ENCODE peak calls at places on chromosomes 7 and 10, in ten cellular contexts. H, U, M, J, N, B, I, X, W and G are unnamed samples. For H3K4me1 and H3K9me3, the result is how much of the 10 kb centered on the place peaks cover.

GRCh38 chr7:154178890-154179289 is 126.7 kb downstream of the DPP6 start:
- DNase-seq in X (no peak), I (no peak), J (no peak), W (no peak), B (peak), H (no peak), U (no peak), M (no peak), N (no peak), G (no peak)

GRCh38 chr10:24872049-24872789 is 80.2 kb downstream of the PRTFDC1 start:
- DNase-seq in U (no peak), J (no peak), M (no peak), X (no peak), I (no peak), B (no peak), H (no peak), N (no peak), W (no peak), G (no peak)

GRCh38 chr10:16756561-16757221 is 60.5 kb downstream of the RSU1 start:
- DNase-seq in I (no peak), U (no peak), M (no peak), B (no peak), W (no peak), N (no peak), H (no peak), X (no peak), J (no peak), G (no peak)

GRCh38 chr7:2010551-2011265 is 222.0 kb downstream of the MAD1L1 start:
- DNase-seq in W (no peak), H (no peak), X (no peak), B (no peak), I (no peak), M (peak), N (no peak), J (peak), U (no peak), G (peak)

GRCh38 chr7:25664593-25664992 is 436.3 kb upstream of the NPVF start:
- DNase-seq in J (no peak), N (no peak), X (no peak), M (no peak), B (no peak), U (no peak), H (no peak), W (no peak), I (no peak), G (no peak)

GRCh38 chr7:107232568-107233090 is 63.8 kb downstream of the HBP1 start:
- DNase-seq in M (no peak), B (no peak), X (no peak), I (no peak), N (no peak), U (no peak), W (no peak), J (no peak), H (no peak), G (no peak)

GRCh38 chr7:136179829-136180721 is 202.9 kb upstream of the MTPN start:
- DNase-seq in H (no peak), J (no peak), N (no peak), M (no peak), W (no peak), I (no peak), X (no peak), B (no peak), U (no peak), G (no peak)

GRCh38 chr10:103842605-103843004 is 12.8 kb downstream of the SH3PXD2A start:
- DNase-seq in H (no peak), M (no peak), U (peak), I (no peak), W (no peak), X (no peak), J (no peak), B (no peak), N (no peak), G (no peak)

GRCh38 chr10:35271086-35271834 is 65.0 kb upstream of the CCNY start:
- DNase-seq in J (no peak), X (no peak), B (no peak), W (no peak), H (no peak), M (no peak), N (no peak), U (no peak), I (no peak), G (no peak)

GRCh38 chr7:31948041-31948440 is 122.2 kb downstream of the PDE1C start:
- DNase-seq in X (no peak), H (no peak), I (no peak), J (no peak), W (no peak), B (peak), M (no peak), U (no peak), N (no peak), G (no peak)

GRCh38 chr7:85974176-85974575 is 669.5 kb upstream of the GRM3 start:
- DNase-seq in N (no peak), I (no peak), B (no peak), M (no peak), X (no peak), H (no peak), W (no peak), U (no peak), J (no peak), G (no peak)

GRCh38 chr10:60722623-60723022 is 55.7 kb upstream of the CDK1 start:
- DNase-seq in W (no peak), U (no peak), X (no peak), J (no peak), I (no peak), H (no peak), M (no peak), B (no peak), N (no peak), G (no peak)

DNA sequence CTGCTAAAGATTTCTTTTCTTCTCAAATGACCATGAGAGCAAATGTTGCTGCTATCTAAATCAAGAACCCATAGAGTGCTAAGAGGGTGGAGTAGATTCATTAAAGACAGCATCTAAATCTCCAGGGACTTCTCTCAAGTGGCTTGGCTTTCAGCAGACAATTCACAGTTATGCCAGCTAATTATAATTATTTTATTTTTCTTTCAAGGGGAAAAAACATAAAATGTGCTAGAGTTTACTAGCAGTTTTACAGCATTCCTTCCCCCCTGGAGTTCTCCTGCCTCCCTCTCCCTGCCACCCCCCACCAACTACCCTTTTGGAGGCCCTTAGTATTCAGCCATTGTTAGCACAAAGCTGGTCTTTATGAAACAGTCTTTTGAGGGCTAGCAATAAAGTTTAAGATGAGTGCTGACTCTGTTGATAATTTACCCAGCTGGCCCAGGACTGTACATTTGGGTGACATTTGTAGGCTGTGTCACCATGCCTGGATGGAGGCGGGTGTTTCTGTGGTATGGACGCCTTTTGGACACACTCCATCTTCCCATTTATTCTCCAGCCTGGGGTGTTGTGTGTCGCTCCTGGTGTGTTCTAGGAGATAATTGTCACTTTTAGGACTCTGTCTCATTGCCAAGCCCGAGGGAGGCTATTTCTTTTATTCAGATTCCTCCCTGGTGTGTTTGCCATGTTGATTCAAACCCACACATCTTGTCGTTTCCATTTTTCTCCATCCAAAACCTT is 160.2 kb downstream of the CREB5 start:
- DNase-seq in N (no peak), H (no peak), X (no peak), U (peak), J (no peak), I (no peak), M (no peak), W (no peak), B (no peak), G (no peak)
- H3K4me1 ChIP-seq in N (under half), H (under half), X (under half), U (under half), J (under half), I (under half), M (under half), W (under half), B (under half), G (under half)

GRCh38 chr7:50505553-50505952 is 55.4 kb upstream of the FIGNL1 start:
- DNase-seq in M (no peak), B (no peak), X (no peak), J (no peak), I (no peak), N (no peak), H (no peak), W (no peak), U (no peak), G (no peak)
- H3K9me3 ChIP-seq in M (under half), B (under half), X (under half), J (under half), I (under half), N (under half), H (under half), W (under half), U (under half), G (under half)

GRCh38 chr7:73342645-73343044 is 14.7 kb downstream of the FKBP6 start:
- DNase-seq in J (no peak), I (peak), U (no peak), N (no peak), B (peak), H (no peak), M (no peak), W (no peak), X (peak), G (no peak)
- TF ChIP-seq CTCF in J (no peak), I (peak), U (no peak), N (peak), B (peak), H (peak), M (peak), W (no peak), X (peak), G (peak)

GRCh38 chr7:137984181-137985041 is 17.5 kb downstream of the CREB3L2 start:
- DNase-seq in M (no peak), H (no peak), U (no peak), N (no peak), W (no peak), J (no peak), I (no peak), X (no peak), B (no peak), G (no peak)

GRCh38 chr7:137987011-137987334 is 14.9 kb downstream of the CREB3L2 start:
- DNase-seq in B (no peak), W (no peak), H (no peak), X (no peak), U (no peak), J (no peak), N (no peak), I (no peak), M (no peak), G (no peak)

GRCh38 chr7:137986252-137987010 is 15.5 kb downstream of the CREB3L2 start:
- DNase-seq in M (no peak), J (peak), N (peak), U (no peak), I (no peak), B (peak), W (no peak), X (peak), H (no peak), G (peak)

GRCh38 chr7:137985253-137985896 is 16.5 kb downstream of the CREB3L2 start:
- DNase-seq in I (no peak), N (no peak), B (no peak), H (no peak), J (no peak), X (no peak), W (no peak), M (no peak), U (no peak), G (no peak)

GRCh38 chr7:137985897-137986251 is 16.0 kb downstream of the CREB3L2 start:
- DNase-seq in W (no peak), B (no peak), J (no peak), M (no peak), X (no peak), I (no peak), U (no peak), N (no peak), H (no peak), G (no peak)
- H3K4me1 ChIP-seq in W (half or more), B (half or more), J (under half), M (half or more), X (half or more), I (under half), U (under half), N (half or more), H (under half), G (half or more)

DNA sequence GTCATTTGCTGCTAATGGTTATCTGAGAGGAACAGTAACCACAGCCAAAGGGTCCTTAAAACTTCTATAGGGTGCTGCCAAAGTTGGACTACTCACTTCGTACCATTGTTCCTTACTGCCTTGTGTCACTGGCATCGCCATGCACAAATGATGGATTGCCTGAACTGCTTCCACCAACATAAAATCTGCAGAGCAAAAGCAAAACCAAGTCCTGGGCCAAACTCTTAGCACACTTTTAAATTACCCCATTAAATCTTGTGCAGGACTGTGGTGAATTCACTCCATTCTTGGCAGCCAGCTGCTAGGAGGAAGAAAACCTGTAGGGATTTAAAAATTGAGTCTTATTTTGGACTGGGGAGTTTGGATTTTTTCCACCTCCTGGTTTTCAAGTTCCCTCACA is 646.9 kb downstream of the SORCS3 start:
- DNase-seq in J (no peak), W (no peak), I (no peak), M (no peak), U (no peak), X (no peak), B (no peak), N (no peak), H (no peak), G (no peak)
- H3K9me3 ChIP-seq in J (under half), W (under half), I (under half), M (under half), U (under half), X (under half), B (under half), N (under half), H (under half), G (under half)

GRCh38 chr10:113213041-113213440 is 263.0 kb downstream of the TCF7L2 start:
- DNase-seq in U (no peak), J (no peak), N (no peak), I (no peak), B (no peak), X (no peak), H (no peak), W (no peak), M (no peak), G (no peak)

GRCh38 chr10:113219446-113219845 is 269.4 kb downstream of the TCF7L2 start:
- DNase-seq in B (no peak), U (no peak), M (no peak), J (no peak), I (peak), X (no peak), N (no peak), H (no peak), W (no peak), G (no peak)

GRCh38 chr10:113216068-113216467 is 266.0 kb downstream of the TCF7L2 start:
- DNase-seq in X (no peak), W (no peak), H (no peak), I (no peak), J (no peak), U (no peak), N (no peak), M (no peak), B (no peak), G (no peak)

GRCh38 chr10:113214331-113214730 is 264.3 kb downstream of the TCF7L2 start:
- DNase-seq in M (no peak), I (no peak), N (no peak), X (no peak), W (no peak), J (no peak), B (no peak), U (no peak), H (no peak), G (no peak)
- TF ChIP-seq CTCF in M (no peak), I (peak), N (no peak), X (no peak), W (no peak), J (no peak), B (no peak), U (no peak), H (no peak), G (no peak)

GRCh38 chr10:110337401-110337800 is 32.7 kb upstream of the SMNDC1 start:
- DNase-seq in X (no peak), M (no peak), B (no peak), W (no peak), H (no peak), I (no peak), N (no peak), U (no peak), J (no peak), G (no peak)
- H3K4me1 ChIP-seq in X (under half), M (under half), B (under half), W (under half), H (under half), I (under half), N (under half), U (under half), J (under half), G (under half)

GRCh38 chr7:55382251-55382650 is 17.1 kb downstream of the LANCL2 start:
- DNase-seq in M (no peak), H (no peak), B (no peak), J (no peak), U (no peak), W (no peak), I (no peak), N (no peak), X (no peak), G (no peak)

GRCh38 chr7:55386541-55386940 is 21.4 kb downstream of the LANCL2 start:
- DNase-seq in U (no peak), X (no peak), B (no peak), H (no peak), N (no peak), M (no peak), I (no peak), W (no peak), J (no peak), G (no peak)

GRCh38 chr7:55381696-55382095 is 16.6 kb downstream of the LANCL2 start:
- DNase-seq in J (no peak), W (no peak), H (no peak), M (no peak), N (no peak), U (no peak), X (no peak), I (no peak), B (no peak), G (no peak)

DNA sequence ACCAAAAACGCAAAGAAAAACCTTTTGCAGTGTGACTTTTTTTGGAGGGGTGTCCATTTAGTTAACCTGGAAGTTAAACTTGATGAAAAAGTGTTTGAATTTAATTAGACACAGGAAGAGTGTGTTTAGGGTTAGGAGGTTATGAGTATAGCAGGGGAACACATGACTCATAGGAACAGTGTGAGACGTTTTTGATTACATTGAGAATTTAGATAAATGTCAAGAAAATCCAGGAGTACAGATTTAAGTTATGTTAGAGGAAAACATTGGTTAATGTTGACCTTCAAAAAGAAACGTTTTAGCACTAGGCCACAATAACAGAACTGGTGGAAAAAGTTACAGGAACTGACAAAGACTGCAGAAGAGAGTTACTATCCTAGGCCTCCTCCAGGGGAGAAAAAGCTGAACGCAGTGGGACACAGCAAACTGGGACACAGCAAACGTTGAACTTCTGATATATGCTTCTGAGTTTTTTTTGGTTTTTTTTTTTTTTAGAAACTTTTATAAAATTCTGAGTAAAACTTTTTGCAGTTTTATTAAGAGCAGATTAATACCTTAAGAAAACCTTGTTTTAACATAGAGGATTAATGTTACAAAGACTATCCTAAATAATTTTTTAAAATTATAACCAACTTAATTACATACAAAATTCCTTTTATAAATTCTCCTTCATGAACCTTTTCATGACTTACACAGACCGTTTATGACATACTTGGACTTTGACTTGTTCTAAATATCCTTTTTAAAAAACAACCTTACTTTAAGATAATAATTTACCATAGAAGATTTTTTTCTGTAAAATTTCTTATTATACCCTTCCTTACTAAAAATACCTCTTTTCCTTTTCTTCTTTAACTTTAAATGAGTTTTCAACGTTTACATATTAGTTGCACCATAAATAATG is 22.2 kb downstream of the LANCL2 start:
- DNase-seq in J (no peak), W (no peak), X (no peak), H (no peak), U (no peak), M (no peak), B (no peak), N (no peak), I (no peak), G (no peak)
- H3K9me3 ChIP-seq in J (under half), W (under half), X (under half), H (under half), U (under half), M (under half), B (under half), N (under half), I (half or more), G (under half)

DNA sequence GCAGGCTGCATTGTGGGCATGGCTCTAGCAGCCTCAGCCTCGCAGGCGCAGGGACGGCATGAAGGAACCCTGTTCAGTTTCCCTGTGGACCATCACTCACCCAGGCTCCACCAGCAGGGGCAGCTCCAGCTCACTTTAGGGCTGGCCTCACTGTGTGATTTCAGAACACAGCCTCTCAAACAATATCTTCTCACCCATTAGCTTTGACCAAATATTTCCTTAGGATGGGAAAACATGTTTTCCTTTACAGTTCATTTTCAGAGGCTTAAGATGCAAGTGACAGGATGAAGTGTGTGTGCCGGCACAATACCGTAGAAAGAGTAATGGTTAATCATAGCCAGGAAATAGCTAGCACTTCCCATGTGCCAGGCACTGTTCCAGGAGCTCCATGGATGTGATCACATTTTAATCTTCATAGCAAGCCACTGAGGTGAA is 58.2 kb downstream of the LANCL2 start:
- DNase-seq in I (peak), X (no peak), W (no peak), J (no peak), M (no peak), H (no peak), B (no peak), U (no peak), N (no peak), G (no peak)
- TF ChIP-seq CTCF in I (peak), X (no peak), W (no peak), J (no peak), M (no peak), H (no peak), B (no peak), U (no peak), N (no peak), G (no peak)

DNA sequence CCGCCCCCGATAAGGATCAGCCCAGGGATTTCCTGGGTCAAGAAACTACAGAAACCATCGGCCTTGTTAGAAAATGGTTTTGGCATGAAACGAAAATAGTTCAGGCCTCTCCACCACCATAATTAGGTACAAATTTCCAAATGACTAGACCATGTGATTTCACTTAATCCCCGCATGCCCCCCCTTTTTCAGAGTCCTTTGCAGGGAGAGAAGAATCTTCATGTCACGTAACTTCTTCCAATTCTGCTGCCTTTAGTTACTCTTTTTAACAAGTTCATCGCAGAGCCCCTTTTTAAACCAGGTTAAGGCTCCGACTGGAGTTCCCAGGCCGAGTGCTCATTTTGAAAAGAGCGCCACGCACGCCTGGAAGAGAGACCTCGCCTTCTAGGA is 3.4 kb downstream of the PDGFA start:
- DNase-seq in J (no peak), W (no peak), M (no peak), B (no peak), H (no peak), X (no peak), U (no peak), I (no peak), N (no peak), G (no peak)
- H3K4me1 ChIP-seq in J (under half), W (under half), M (half or more), B (under half), H (under half), X (half or more), U (under half), I (under half), N (half or more), G (under half)